ENCODE peak calls at places on chromosomes 13 and 19, in nine cellular contexts. One of them, this sample, is unnamed. For H3K4me1, the result is how much of the 10 kb centered on the place peaks cover.

GRCh38 chr13:62246581-62246980 is 830.9 kb upstream of the PCDH20 start:
- DNase-seq in HepG2: no peak
- DNase-seq in PC-9: no peak
- DNase-seq in IMR-90: no peak
- DNase-seq in GM23248: no peak
- DNase-seq in OCI-LY7: no peak
- DNase-seq in neuronal stem cell: no peak
- DNase-seq in neural progenitor cell: no peak
- DNase-seq in fibroblast of lung: peak
- DNase-seq in this sample: no peak

GRCh38 chr13:32210081-32210480 is 105.1 kb downstream of the ZAR1L start:
- DNase-seq in fibroblast of lung: no peak
- DNase-seq in neuronal stem cell: no peak
- DNase-seq in GM23248: no peak
- DNase-seq in HepG2: no peak
- DNase-seq in neural progenitor cell: no peak
- DNase-seq in OCI-LY7: no peak
- DNase-seq in IMR-90: no peak
- DNase-seq in PC-9: no peak
- DNase-seq in this sample: no peak

GRCh38 chr13:50484472-50485113 is 358.9 kb downstream of the DLEU7 start:
- DNase-seq in OCI-LY7: no peak
- DNase-seq in neural progenitor cell: no peak
- DNase-seq in neuronal stem cell: no peak
- DNase-seq in GM23248: no peak
- DNase-seq in fibroblast of lung: peak
- DNase-seq in IMR-90: no peak
- DNase-seq in PC-9: no peak
- DNase-seq in HepG2: no peak
- DNase-seq in this sample: peak

GRCh38 chr13:41648314-41648935 is 191.1 kb downstream of the RGCC start:
- DNase-seq in HepG2: peak
- DNase-seq in fibroblast of lung: peak
- DNase-seq in PC-9: peak
- DNase-seq in neuronal stem cell: no peak
- DNase-seq in IMR-90: peak
- DNase-seq in GM23248: peak
- DNase-seq in neural progenitor cell: no peak
- DNase-seq in OCI-LY7: no peak
- DNase-seq in this sample: peak

GRCh38 chr13:71609271-71609670 is 257.7 kb downstream of the DACH1 start:
- DNase-seq in neural progenitor cell: no peak
- DNase-seq in fibroblast of lung: no peak
- DNase-seq in HepG2: no peak
- DNase-seq in neuronal stem cell: no peak
- DNase-seq in IMR-90: peak
- DNase-seq in OCI-LY7: no peak
- DNase-seq in GM23248: no peak
- DNase-seq in PC-9: no peak
- DNase-seq in this sample: no peak

GRCh38 chr19:50384685-50385535 is 763 bp downstream of the POLD1 start:
- DNase-seq in GM23248: peak
- DNase-seq in neural progenitor cell: peak
- DNase-seq in IMR-90: peak
- DNase-seq in fibroblast of lung: peak
- DNase-seq in HepG2: no peak
- DNase-seq in neuronal stem cell: peak
- DNase-seq in PC-9: peak
- DNase-seq in OCI-LY7: no peak
- DNase-seq in this sample: peak

GRCh38 chr13:98390086-98390697 is 186.7 kb downstream of the STK24 start:
- DNase-seq in IMR-90: peak
- DNase-seq in HepG2: no peak
- DNase-seq in OCI-LY7: no peak
- DNase-seq in PC-9: no peak
- DNase-seq in neural progenitor cell: no peak
- DNase-seq in fibroblast of lung: peak
- DNase-seq in GM23248: peak
- DNase-seq in neuronal stem cell: no peak
- DNase-seq in this sample: no peak

GRCh38 chr13:111029957-111030609 is 85.0 kb upstream of the ARHGEF7 start:
- DNase-seq in HepG2: no peak
- DNase-seq in OCI-LY7: no peak
- DNase-seq in neuronal stem cell: no peak
- DNase-seq in neural progenitor cell: no peak
- DNase-seq in GM23248: no peak
- DNase-seq in PC-9: no peak
- DNase-seq in fibroblast of lung: no peak
- DNase-seq in IMR-90: no peak
- DNase-seq in this sample: no peak

GRCh38 chr13:45879666-45880065 is 28.1 kb upstream of the SIAH3 start:
- DNase-seq in neuronal stem cell: no peak
- DNase-seq in neural progenitor cell: peak
- DNase-seq in PC-9: no peak
- DNase-seq in GM23248: no peak
- DNase-seq in HepG2: peak
- DNase-seq in IMR-90: no peak
- DNase-seq in OCI-LY7: peak
- DNase-seq in fibroblast of lung: peak
- DNase-seq in this sample: peak

GRCh38 chr13:48950507-48950886 is 25.2 kb upstream of the FNDC3A start:
- DNase-seq in OCI-LY7: no peak
- DNase-seq in neuronal stem cell: no peak
- DNase-seq in fibroblast of lung: peak
- DNase-seq in IMR-90: peak
- DNase-seq in neural progenitor cell: no peak
- DNase-seq in PC-9: no peak
- DNase-seq in HepG2: peak
- DNase-seq in GM23248: peak
- DNase-seq in this sample: peak

GRCh38 chr19:18300930-18301717 is 19.7 kb upstream of the JUND start:
- DNase-seq in IMR-90: peak
- DNase-seq in GM23248: peak
- DNase-seq in neuronal stem cell: no peak
- DNase-seq in OCI-LY7: no peak
- DNase-seq in HepG2: no peak
- DNase-seq in fibroblast of lung: peak
- DNase-seq in PC-9: peak
- DNase-seq in neural progenitor cell: no peak
- DNase-seq in this sample: peak

GRCh38 chr13:83691966-83692365 is 190.3 kb downstream of the SLITRK1 start:
- DNase-seq in IMR-90: no peak
- DNase-seq in OCI-LY7: no peak
- DNase-seq in fibroblast of lung: peak
- DNase-seq in HepG2: no peak
- DNase-seq in PC-9: no peak
- DNase-seq in neural progenitor cell: no peak
- DNase-seq in GM23248: peak
- DNase-seq in neuronal stem cell: no peak
- DNase-seq in this sample: no peak

GRCh38 chr13:42740753-42741152 is 40.6 kb upstream of the FAM216B start:
- DNase-seq in GM23248: peak
- DNase-seq in IMR-90: no peak
- DNase-seq in neuronal stem cell: no peak
- DNase-seq in OCI-LY7: no peak
- DNase-seq in PC-9: no peak
- DNase-seq in fibroblast of lung: no peak
- DNase-seq in neural progenitor cell: no peak
- DNase-seq in HepG2: no peak
- DNase-seq in this sample: no peak

DNA sequence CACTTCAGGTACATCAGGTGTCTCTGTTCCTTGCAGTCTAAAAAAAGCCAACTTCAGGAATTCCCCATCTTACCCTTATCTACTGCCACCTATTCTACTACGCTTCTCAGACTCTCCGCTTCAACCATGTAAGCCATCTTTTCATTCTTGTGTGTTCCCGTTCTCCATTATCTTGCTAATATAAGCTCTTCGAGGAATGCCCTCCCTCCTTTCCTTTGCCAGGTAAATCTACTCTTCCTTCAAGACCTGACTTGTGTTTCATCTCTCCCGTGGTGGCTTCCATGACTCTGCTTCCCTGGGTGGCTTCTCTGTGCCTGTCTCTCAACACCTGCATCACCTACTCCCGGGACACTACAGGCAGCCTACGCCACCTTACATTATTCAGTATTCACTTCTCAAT is 42.3 kb upstream of the MEDAG start:
- DNase-seq in GM23248: no peak
- DNase-seq in OCI-LY7: no peak
- DNase-seq in IMR-90: no peak
- DNase-seq in PC-9: no peak
- DNase-seq in HepG2: no peak
- DNase-seq in neuronal stem cell: no peak
- DNase-seq in neural progenitor cell: no peak
- DNase-seq in fibroblast of lung: no peak
- DNase-seq in this sample: no peak
- H2AFZ ChIP-seq in GM23248: no peak
- H2AFZ ChIP-seq in OCI-LY7: no peak
- H2AFZ ChIP-seq in IMR-90: no peak
- H2AFZ ChIP-seq in PC-9: no peak
- H2AFZ ChIP-seq in HepG2: no peak
- H2AFZ ChIP-seq in neuronal stem cell: peak
- H2AFZ ChIP-seq in neural progenitor cell: peak
- H2AFZ ChIP-seq in fibroblast of lung: no peak
- H2AFZ ChIP-seq in this sample: peak

DNA sequence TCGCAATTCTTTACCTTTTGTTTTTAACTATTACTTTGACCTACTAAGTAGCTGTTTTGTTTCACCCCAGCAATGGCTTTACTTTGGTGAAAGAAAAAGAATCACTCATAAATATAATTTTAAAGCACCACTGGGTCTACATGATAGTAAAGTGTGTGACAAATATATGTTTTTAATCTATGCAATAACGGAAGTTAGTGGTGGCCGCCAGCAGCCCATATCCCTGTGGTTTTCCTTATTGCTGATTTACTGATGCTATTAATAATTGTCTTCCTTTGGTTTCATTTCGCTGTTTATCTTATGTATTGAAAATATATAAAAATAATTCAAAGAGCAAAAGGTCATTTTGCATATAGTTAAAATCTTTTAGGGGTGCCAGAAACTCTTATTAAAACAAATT is 491.3 kb downstream of the DIAPH3 start:
- DNase-seq in HepG2: no peak
- DNase-seq in PC-9: no peak
- DNase-seq in neural progenitor cell: no peak
- DNase-seq in GM23248: no peak
- DNase-seq in OCI-LY7: no peak
- DNase-seq in fibroblast of lung: no peak
- DNase-seq in neuronal stem cell: no peak
- DNase-seq in IMR-90: no peak
- DNase-seq in this sample: no peak
- H3K4me1 ChIP-seq in HepG2: under half
- H3K4me1 ChIP-seq in PC-9: under half
- H3K4me1 ChIP-seq in neural progenitor cell: under half
- H3K4me1 ChIP-seq in GM23248: under half
- H3K4me1 ChIP-seq in OCI-LY7: under half
- H3K4me1 ChIP-seq in fibroblast of lung: under half
- H3K4me1 ChIP-seq in neuronal stem cell: under half
- H3K4me1 ChIP-seq in IMR-90: under half
- H3K4me1 ChIP-seq in this sample: under half

GRCh38 chr19:40659116-40659515 is 31.3 kb downstream of the NUMBL start:
- DNase-seq in OCI-LY7: no peak
- DNase-seq in fibroblast of lung: no peak
- DNase-seq in neural progenitor cell: no peak
- DNase-seq in PC-9: no peak
- DNase-seq in HepG2: no peak
- DNase-seq in GM23248: no peak
- DNase-seq in IMR-90: no peak
- DNase-seq in neuronal stem cell: no peak
- DNase-seq in this sample: no peak
- H2AFZ ChIP-seq in OCI-LY7: no peak
- H2AFZ ChIP-seq in fibroblast of lung: no peak
- H2AFZ ChIP-seq in neural progenitor cell: no peak
- H2AFZ ChIP-seq in PC-9: no peak
- H2AFZ ChIP-seq in HepG2: no peak
- H2AFZ ChIP-seq in GM23248: peak
- H2AFZ ChIP-seq in IMR-90: no peak
- H2AFZ ChIP-seq in neuronal stem cell: no peak
- H2AFZ ChIP-seq in this sample: no peak

GRCh38 chr19:38676023-38676877 is 28.8 kb downstream of the ACTN4 start:
- DNase-seq in HepG2: no peak
- DNase-seq in PC-9: no peak
- DNase-seq in GM23248: peak
- DNase-seq in OCI-LY7: peak
- DNase-seq in neural progenitor cell: no peak
- DNase-seq in IMR-90: peak
- DNase-seq in neuronal stem cell: no peak
- DNase-seq in fibroblast of lung: peak
- DNase-seq in this sample: peak

GRCh38 chr19:38675611-38676010 is 28.2 kb downstream of the ACTN4 start:
- DNase-seq in neural progenitor cell: no peak
- DNase-seq in PC-9: no peak
- DNase-seq in OCI-LY7: no peak
- DNase-seq in fibroblast of lung: no peak
- DNase-seq in HepG2: no peak
- DNase-seq in IMR-90: no peak
- DNase-seq in GM23248: peak
- DNase-seq in neuronal stem cell: no peak
- DNase-seq in this sample: no peak

GRCh38 chr19:38678217-38678890 is 30.9 kb downstream of the ACTN4 start:
- DNase-seq in HepG2: no peak
- DNase-seq in PC-9: no peak
- DNase-seq in neuronal stem cell: no peak
- DNase-seq in OCI-LY7: no peak
- DNase-seq in IMR-90: no peak
- DNase-seq in neural progenitor cell: no peak
- DNase-seq in GM23248: no peak
- DNase-seq in fibroblast of lung: no peak
- DNase-seq in this sample: no peak

GRCh38 chr19:38678891-38679494 is 31.5 kb downstream of the ACTN4 start:
- DNase-seq in HepG2: no peak
- DNase-seq in fibroblast of lung: no peak
- DNase-seq in neuronal stem cell: no peak
- DNase-seq in neural progenitor cell: no peak
- DNase-seq in OCI-LY7: no peak
- DNase-seq in IMR-90: no peak
- DNase-seq in GM23248: no peak
- DNase-seq in PC-9: no peak
- DNase-seq in this sample: no peak

DNA sequence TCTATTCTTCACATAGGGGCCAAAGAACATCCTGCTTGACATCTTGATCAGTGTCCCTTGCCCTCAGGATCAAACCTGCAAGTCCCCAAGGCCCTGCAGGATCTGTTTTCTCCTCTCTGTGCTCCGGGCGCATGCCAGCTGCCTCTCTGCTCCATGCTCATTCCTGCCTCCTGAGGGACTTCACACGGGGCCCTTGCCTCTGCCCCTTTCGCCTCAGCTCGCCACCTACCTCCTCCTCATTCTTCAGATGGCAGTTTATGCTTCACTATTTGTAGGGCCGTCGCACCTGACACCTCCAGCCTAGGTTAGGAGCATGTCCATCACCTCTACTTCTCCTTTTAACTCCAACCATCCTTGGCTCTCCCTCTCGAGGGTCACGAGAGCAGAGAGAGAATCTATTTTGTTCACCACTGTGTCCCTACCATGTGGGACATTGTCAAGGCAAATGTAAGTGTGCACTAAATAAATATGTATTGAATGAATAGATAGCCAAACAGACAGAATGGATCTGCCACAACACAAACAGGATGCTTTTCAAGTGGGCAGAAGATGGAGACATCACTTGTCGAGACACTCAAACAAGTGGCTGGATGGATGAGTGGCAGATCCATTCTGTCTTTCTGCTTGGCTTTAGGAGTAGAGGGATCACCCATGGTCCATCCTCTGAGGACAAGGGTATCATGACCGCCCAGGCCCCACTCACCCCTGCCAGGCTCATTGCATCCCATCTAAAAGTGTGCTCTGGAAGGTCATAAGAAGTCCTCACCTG is 29.6 kb downstream of the ACTN4 start:
- DNase-seq in GM23248: no peak
- DNase-seq in HepG2: no peak
- DNase-seq in PC-9: no peak
- DNase-seq in fibroblast of lung: no peak
- DNase-seq in IMR-90: no peak
- DNase-seq in OCI-LY7: no peak
- DNase-seq in neural progenitor cell: no peak
- DNase-seq in neuronal stem cell: no peak
- DNase-seq in this sample: no peak
- H3K4me1 ChIP-seq in GM23248: half or more
- H3K4me1 ChIP-seq in HepG2: half or more
- H3K4me1 ChIP-seq in PC-9: under half
- H3K4me1 ChIP-seq in fibroblast of lung: under half
- H3K4me1 ChIP-seq in IMR-90: half or more
- H3K4me1 ChIP-seq in OCI-LY7: under half
- H3K4me1 ChIP-seq in neural progenitor cell: under half
- H3K4me1 ChIP-seq in neuronal stem cell: under half
- H3K4me1 ChIP-seq in this sample: half or more